ENCODE peak calls at places on chromosomes 5 and 9, in ten cellular contexts. One of them, this sample, is unnamed.

GRCh38 chr9:105883847-105884246 is 189.5 kb downstream of the TMEM38B start:
- DNase-seq in choroid plexus epithelial cell: no peak
- DNase-seq in IMR-90: no peak
- DNase-seq in heart right ventricle: no peak
- DNase-seq in fibroblast of mammary gland: no peak
- DNase-seq in upper lobe of right lung: no peak
- DNase-seq in colonic mucosa: no peak
- DNase-seq in tibial artery: no peak
- DNase-seq in keratinocyte: no peak
- DNase-seq in astrocyte: no peak
- DNase-seq in this sample: no peak

GRCh38 chr5:14720236-14720923 is 55.9 kb downstream of the OTULIN start:
- DNase-seq in upper lobe of right lung: no peak
- DNase-seq in IMR-90: peak; percentile 76
- DNase-seq in keratinocyte: no peak
- DNase-seq in fibroblast of mammary gland: peak; percentile 34
- DNase-seq in choroid plexus epithelial cell: peak; percentile 87
- DNase-seq in colonic mucosa: no peak
- DNase-seq in astrocyte: peak; percentile 66
- DNase-seq in heart right ventricle: no peak
- DNase-seq in tibial artery: no peak
- DNase-seq in this sample: no peak

GRCh38 chr5:141476132-141476909 is 555 bp downstream of the PCDHGC3 start:
- DNase-seq in IMR-90: peak; percentile 85
- DNase-seq in choroid plexus epithelial cell: peak; percentile 84
- DNase-seq in colonic mucosa: peak; percentile 63
- DNase-seq in fibroblast of mammary gland: peak; percentile 82
- DNase-seq in heart right ventricle: peak; percentile 69
- DNase-seq in keratinocyte: no peak
- DNase-seq in upper lobe of right lung: peak; percentile 72
- DNase-seq in astrocyte: peak; percentile 80
- DNase-seq in tibial artery: peak; percentile 83
- DNase-seq in this sample: no peak

GRCh38 chr9:72443855-72444254 is 77.6 kb upstream of the TMC1 start:
- DNase-seq in IMR-90: no peak
- DNase-seq in colonic mucosa: no peak
- DNase-seq in astrocyte: no peak
- DNase-seq in fibroblast of mammary gland: peak; percentile 10
- DNase-seq in tibial artery: no peak
- DNase-seq in heart right ventricle: no peak
- DNase-seq in choroid plexus epithelial cell: no peak
- DNase-seq in keratinocyte: no peak
- DNase-seq in upper lobe of right lung: no peak
- DNase-seq in this sample: no peak

GRCh38 chr9:89312154-89312616 is 1.2 kb downstream of the CKS2 start:
- DNase-seq in colonic mucosa: peak; percentile 36
- DNase-seq in IMR-90: no peak
- DNase-seq in heart right ventricle: no peak
- DNase-seq in fibroblast of mammary gland: no peak
- DNase-seq in astrocyte: no peak
- DNase-seq in tibial artery: no peak
- DNase-seq in keratinocyte: no peak
- DNase-seq in choroid plexus epithelial cell: peak; percentile 25
- DNase-seq in upper lobe of right lung: no peak
- DNase-seq in this sample: no peak

GRCh38 chr5:29079771-29080170 is 2041.4 kb upstream of the CDH9 start:
- DNase-seq in tibial artery: no peak
- DNase-seq in IMR-90: no peak
- DNase-seq in astrocyte: no peak
- DNase-seq in choroid plexus epithelial cell: no peak
- DNase-seq in keratinocyte: no peak
- DNase-seq in colonic mucosa: no peak
- DNase-seq in heart right ventricle: no peak
- DNase-seq in upper lobe of right lung: no peak
- DNase-seq in fibroblast of mammary gland: no peak
- DNase-seq in this sample: no peak

GRCh38 chr9:131012023-131012334 is 3.0 kb downstream of the LAMC3 start:
- DNase-seq in colonic mucosa: no peak
- DNase-seq in heart right ventricle: no peak
- DNase-seq in astrocyte: no peak
- DNase-seq in upper lobe of right lung: no peak
- DNase-seq in keratinocyte: no peak
- DNase-seq in tibial artery: no peak
- DNase-seq in IMR-90: no peak
- DNase-seq in fibroblast of mammary gland: no peak
- DNase-seq in choroid plexus epithelial cell: peak; percentile 73
- DNase-seq in this sample: no peak

GRCh38 chr9:74120470-74120869 is 376.7 kb upstream of the RORB start:
- DNase-seq in fibroblast of mammary gland: no peak
- DNase-seq in IMR-90: no peak
- DNase-seq in heart right ventricle: no peak
- DNase-seq in tibial artery: no peak
- DNase-seq in astrocyte: no peak
- DNase-seq in upper lobe of right lung: no peak
- DNase-seq in keratinocyte: no peak
- DNase-seq in choroid plexus epithelial cell: peak; percentile 17
- DNase-seq in colonic mucosa: no peak
- DNase-seq in this sample: no peak

GRCh38 chr5:671459-672328 is 21.5 kb downstream of the TPPP start:
- DNase-seq in keratinocyte: no peak
- DNase-seq in colonic mucosa: peak; percentile 78
- DNase-seq in IMR-90: peak; percentile 26
- DNase-seq in choroid plexus epithelial cell: peak; percentile 63
- DNase-seq in fibroblast of mammary gland: peak; percentile 31
- DNase-seq in tibial artery: peak; percentile 83
- DNase-seq in astrocyte: no peak
- DNase-seq in heart right ventricle: peak; percentile 79
- DNase-seq in upper lobe of right lung: peak; percentile 87
- DNase-seq in this sample: no peak

GRCh38 chr5:93145767-93146166 is 435.3 kb downstream of the NR2F1-AS1 start:
- DNase-seq in astrocyte: peak; percentile 58
- DNase-seq in keratinocyte: no peak
- DNase-seq in colonic mucosa: no peak
- DNase-seq in tibial artery: no peak
- DNase-seq in upper lobe of right lung: no peak
- DNase-seq in choroid plexus epithelial cell: peak; percentile 38
- DNase-seq in heart right ventricle: no peak
- DNase-seq in fibroblast of mammary gland: peak; percentile 68
- DNase-seq in IMR-90: peak; percentile 36
- DNase-seq in this sample: no peak

GRCh38 chr5:81850932-81851331 is 100.0 kb upstream of the SSBP2 start:
- DNase-seq in keratinocyte: no peak
- DNase-seq in astrocyte: no peak
- DNase-seq in heart right ventricle: no peak
- DNase-seq in IMR-90: no peak
- DNase-seq in fibroblast of mammary gland: no peak
- DNase-seq in choroid plexus epithelial cell: peak; percentile 17
- DNase-seq in colonic mucosa: no peak
- DNase-seq in tibial artery: no peak
- DNase-seq in upper lobe of right lung: no peak
- DNase-seq in this sample: no peak

GRCh38 chr5:81852277-81853004 is 101.5 kb upstream of the SSBP2 start:
- DNase-seq in tibial artery: no peak
- DNase-seq in fibroblast of mammary gland: peak; percentile 66
- DNase-seq in heart right ventricle: peak; percentile 33
- DNase-seq in astrocyte: peak; percentile 61
- DNase-seq in choroid plexus epithelial cell: peak; percentile 87
- DNase-seq in keratinocyte: no peak
- DNase-seq in colonic mucosa: peak; percentile 22
- DNase-seq in upper lobe of right lung: peak; percentile 67
- DNase-seq in IMR-90: peak; percentile 34
- DNase-seq in this sample: no peak

GRCh38 chr5:81851481-81852178 is 100.7 kb upstream of the SSBP2 start:
- DNase-seq in choroid plexus epithelial cell: peak; percentile 98
- DNase-seq in tibial artery: peak; percentile 99
- DNase-seq in keratinocyte: peak; percentile 41
- DNase-seq in IMR-90: peak; percentile 94
- DNase-seq in astrocyte: peak; percentile 89
- DNase-seq in colonic mucosa: peak; percentile 97
- DNase-seq in heart right ventricle: peak; percentile 98
- DNase-seq in upper lobe of right lung: peak; percentile 97
- DNase-seq in fibroblast of mammary gland: peak; percentile 94
- DNase-seq in this sample: peak; percentile 62

GRCh38 chr5:81849769-81850367 is 99.0 kb upstream of the SSBP2 start:
- DNase-seq in keratinocyte: no peak
- DNase-seq in IMR-90: no peak
- DNase-seq in fibroblast of mammary gland: no peak
- DNase-seq in colonic mucosa: peak; percentile 25
- DNase-seq in choroid plexus epithelial cell: no peak
- DNase-seq in upper lobe of right lung: no peak
- DNase-seq in tibial artery: no peak
- DNase-seq in astrocyte: no peak
- DNase-seq in heart right ventricle: no peak
- DNase-seq in this sample: no peak

GRCh38 chr5:81850494-81850893 is 99.6 kb upstream of the SSBP2 start:
- DNase-seq in colonic mucosa: no peak
- DNase-seq in astrocyte: peak; percentile 33
- DNase-seq in heart right ventricle: no peak
- DNase-seq in keratinocyte: no peak
- DNase-seq in choroid plexus epithelial cell: no peak
- DNase-seq in upper lobe of right lung: no peak
- DNase-seq in tibial artery: peak; percentile 68
- DNase-seq in IMR-90: peak; percentile 43
- DNase-seq in fibroblast of mammary gland: peak; percentile 42
- DNase-seq in this sample: no peak
- H3K4me3 ChIP-seq in colonic mucosa: no peak overlapping the region
- H3K4me3 ChIP-seq in astrocyte: no peak overlapping the region
- H3K4me3 ChIP-seq in heart right ventricle: no peak overlapping the region
- H3K4me3 ChIP-seq in keratinocyte: no peak overlapping the region
- H3K4me3 ChIP-seq in choroid plexus epithelial cell: no peak overlapping the region
- H3K4me3 ChIP-seq in upper lobe of right lung: no peak overlapping the region
- H3K4me3 ChIP-seq in tibial artery: no peak overlapping the region
- H3K4me3 ChIP-seq in IMR-90: no peak overlapping the region
- H3K4me3 ChIP-seq in fibroblast of mammary gland: no peak overlapping the region
- H3K4me3 ChIP-seq in this sample: no peak overlapping the region

GRCh38 chr5:66306105-66306843 is 162.2 kb downstream of the SREK1 start:
- DNase-seq in colonic mucosa: peak; percentile 45
- DNase-seq in choroid plexus epithelial cell: peak; percentile 85
- DNase-seq in IMR-90: peak; percentile 63
- DNase-seq in heart right ventricle: no peak
- DNase-seq in keratinocyte: peak; percentile 13
- DNase-seq in astrocyte: peak; percentile 36
- DNase-seq in tibial artery: no peak
- DNase-seq in upper lobe of right lung: no peak
- DNase-seq in fibroblast of mammary gland: peak; percentile 73
- DNase-seq in this sample: no peak
- TF ChIP-seq CTCF in colonic mucosa: peak; percentile 65
- TF ChIP-seq CTCF in choroid plexus epithelial cell: peak; percentile 97
- TF ChIP-seq CTCF in IMR-90: peak; percentile 80
- TF ChIP-seq CTCF in heart right ventricle: peak; percentile 79
- TF ChIP-seq CTCF in keratinocyte: peak; percentile 93
- TF ChIP-seq CTCF in astrocyte: peak; percentile 92
- TF ChIP-seq CTCF in tibial artery: peak; percentile 72
- TF ChIP-seq CTCF in upper lobe of right lung: peak; percentile 82
- TF ChIP-seq CTCF in fibroblast of mammary gland: peak; percentile 96
- TF ChIP-seq CTCF in this sample: no peak

GRCh38 chr5:159059722-159060121 is 40.0 kb downstream of the EBF1 start:
- DNase-seq in choroid plexus epithelial cell: no peak
- DNase-seq in keratinocyte: no peak
- DNase-seq in IMR-90: no peak
- DNase-seq in upper lobe of right lung: no peak
- DNase-seq in heart right ventricle: no peak
- DNase-seq in tibial artery: no peak
- DNase-seq in astrocyte: no peak
- DNase-seq in fibroblast of mammary gland: no peak
- DNase-seq in colonic mucosa: no peak
- DNase-seq in this sample: no peak

GRCh38 chr5:159058928-159059636 is 40.6 kb downstream of the EBF1 start:
- DNase-seq in tibial artery: no peak
- DNase-seq in upper lobe of right lung: no peak
- DNase-seq in IMR-90: no peak
- DNase-seq in fibroblast of mammary gland: no peak
- DNase-seq in astrocyte: no peak
- DNase-seq in colonic mucosa: no peak
- DNase-seq in choroid plexus epithelial cell: no peak
- DNase-seq in heart right ventricle: no peak
- DNase-seq in keratinocyte: no peak
- DNase-seq in this sample: no peak

GRCh38 chr5:159061834-159062530 is 37.7 kb downstream of the EBF1 start:
- DNase-seq in fibroblast of mammary gland: no peak
- DNase-seq in colonic mucosa: no peak
- DNase-seq in choroid plexus epithelial cell: peak; percentile 49
- DNase-seq in keratinocyte: no peak
- DNase-seq in astrocyte: no peak
- DNase-seq in upper lobe of right lung: no peak
- DNase-seq in tibial artery: no peak
- DNase-seq in IMR-90: no peak
- DNase-seq in heart right ventricle: no peak
- DNase-seq in this sample: no peak

GRCh38 chr5:159057426-159057825 is 42.3 kb downstream of the EBF1 start:
- DNase-seq in choroid plexus epithelial cell: no peak
- DNase-seq in IMR-90: no peak
- DNase-seq in heart right ventricle: no peak
- DNase-seq in fibroblast of mammary gland: no peak
- DNase-seq in keratinocyte: no peak
- DNase-seq in tibial artery: no peak
- DNase-seq in colonic mucosa: no peak
- DNase-seq in astrocyte: no peak
- DNase-seq in upper lobe of right lung: no peak
- DNase-seq in this sample: no peak

DNA sequence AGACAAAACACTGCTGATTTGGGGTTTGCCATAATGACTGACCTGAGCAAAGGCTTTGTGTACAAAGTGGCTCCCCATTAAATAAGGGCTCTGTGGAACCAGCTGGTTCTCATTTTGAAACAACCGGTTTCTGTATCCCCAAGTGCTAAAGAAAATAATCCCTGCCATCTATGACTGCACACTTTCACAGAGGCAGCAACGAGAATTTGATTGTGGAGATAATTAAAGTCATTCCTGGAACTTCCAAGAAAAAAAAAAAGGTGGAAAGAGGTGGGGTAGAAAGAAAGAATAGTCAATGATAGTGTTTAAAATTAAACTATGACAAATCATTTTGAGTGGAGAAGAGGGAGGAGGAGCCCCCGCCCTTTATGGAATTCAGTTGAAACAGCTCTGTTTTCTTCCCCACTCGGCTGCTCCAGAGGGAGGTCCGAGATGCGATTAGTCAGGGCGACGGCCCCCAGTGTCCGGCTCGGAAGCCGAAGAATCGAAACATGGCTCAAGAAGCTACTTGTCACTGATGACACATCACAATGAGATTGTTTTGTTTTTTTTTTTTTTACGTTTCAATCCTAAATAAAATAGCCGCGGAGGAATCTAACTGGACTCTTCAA is 38.4 kb downstream of the EBF1 start:
- DNase-seq in IMR-90: peak; percentile 78
- DNase-seq in keratinocyte: no peak
- DNase-seq in choroid plexus epithelial cell: peak; percentile 82
- DNase-seq in astrocyte: peak; percentile 77
- DNase-seq in tibial artery: peak; percentile 81
- DNase-seq in upper lobe of right lung: no peak
- DNase-seq in fibroblast of mammary gland: peak; percentile 93
- DNase-seq in colonic mucosa: no peak
- DNase-seq in heart right ventricle: peak; percentile 52
- DNase-seq in this sample: no peak
- H3K4me3 ChIP-seq in IMR-90: peak overlapping the region; percentile 18
- H3K4me3 ChIP-seq in keratinocyte: no peak overlapping the region
- H3K4me3 ChIP-seq in choroid plexus epithelial cell: peak overlapping the region; percentile 46
- H3K4me3 ChIP-seq in astrocyte: peak overlapping the region; percentile 45
- H3K4me3 ChIP-seq in tibial artery: peak overlapping the region; percentile 42
- H3K4me3 ChIP-seq in upper lobe of right lung: peak overlapping the region; percentile 24
- H3K4me3 ChIP-seq in fibroblast of mammary gland: peak overlapping the region; percentile 5
- H3K4me3 ChIP-seq in colonic mucosa: no peak overlapping the region
- H3K4me3 ChIP-seq in heart right ventricle: peak overlapping the region; percentile 32
- H3K4me3 ChIP-seq in this sample: peak overlapping the region; percentile 2

GRCh38 chr9:125374443-125375309 is 113.0 kb downstream of the GAPVD1 start:
- DNase-seq in IMR-90: peak; percentile 73
- DNase-seq in heart right ventricle: peak; percentile 63
- DNase-seq in colonic mucosa: peak; percentile 63
- DNase-seq in upper lobe of right lung: peak; percentile 77
- DNase-seq in astrocyte: peak; percentile 51
- DNase-seq in choroid plexus epithelial cell: peak; percentile 82
- DNase-seq in keratinocyte: no peak
- DNase-seq in fibroblast of mammary gland: peak; percentile 70
- DNase-seq in tibial artery: no peak
- DNase-seq in this sample: no peak
- TF ChIP-seq CTCF in IMR-90: peak; percentile 92
- TF ChIP-seq CTCF in heart right ventricle: peak; percentile 81
- TF ChIP-seq CTCF in colonic mucosa: peak; percentile 75
- TF ChIP-seq CTCF in upper lobe of right lung: peak; percentile 72
- TF ChIP-seq CTCF in astrocyte: peak; percentile 57
- TF ChIP-seq CTCF in choroid plexus epithelial cell: peak; percentile 87
- TF ChIP-seq CTCF in keratinocyte: peak; percentile 58
- TF ChIP-seq CTCF in fibroblast of mammary gland: peak; percentile 77
- TF ChIP-seq CTCF in tibial artery: peak; percentile 77
- TF ChIP-seq CTCF in this sample: peak; percentile 86